ENCODE peak calls at places on chromosomes 7 and 10, in six cellular contexts. O is suprapubic skin, M is left lung, Q is PC-9, C is kidney, E is cardiac muscle cell. T is an unnamed sample. For H3K36me3, the result is how much of the 10 kb centered on the place peaks cover.

GRCh38 chr10:58414270-58415041 is 29.2 kb downstream of the TFAM start:
- DNase-seq in O (no peak), M (no peak), Q (no peak), C (no peak), E (peak), T (no peak)

GRCh38 chr7:149329787-149330334 is 67.9 kb downstream of the ZNF783 start:
- DNase-seq in O (no peak), M (no peak), Q (no peak), C (no peak), E (no peak), T (no peak)

GRCh38 chr7:132526111-132526741 is 50.0 kb downstream of the PLXNA4 start:
- DNase-seq in O (no peak), M (no peak), Q (no peak), C (no peak), E (no peak), T (no peak)

GRCh38 chr10:46992794-46993552 is 81.7 kb downstream of the PTPN20 start:
- DNase-seq in O (peak), M (no peak), Q (no peak), C (peak), E (peak), T (peak)

GRCh38 chr7:137919987-137920386 is 73.2 kb upstream of the DGKI start:
- DNase-seq in O (no peak), M (no peak), Q (no peak), C (no peak), E (no peak), T (no peak)

GRCh38 chr7:113408999-113409398 is 290.6 kb upstream of the SMIM30 start:
- DNase-seq in O (no peak), M (no peak), Q (no peak), C (no peak), E (no peak), T (no peak)

GRCh38 chr10:110410329-110411046 is 87.2 kb upstream of the DUSP5 start:
- DNase-seq in O (no peak), M (peak), Q (peak), C (peak), E (peak), T (no peak)

GRCh38 chr10:94666391-94667102 is 17.0 kb upstream of the CYP2C18 start:
- DNase-seq in O (no peak), M (no peak), Q (no peak), C (no peak), E (no peak), T (no peak)

GRCh38 chr7:909358-910329 is 33.3 kb downstream of the GET4 start:
- DNase-seq in O (no peak), M (peak), Q (no peak), C (peak), E (peak), T (peak)

GRCh38 chr10:130232361-130233360 is 96.5 kb downstream of the GLRX3 start:
- DNase-seq in O (no peak), M (no peak), Q (no peak), C (no peak), E (no peak), T (peak)

GRCh38 chr7:99380032-99380822 is 5.7 kb downstream of the ARPC1B start:
- DNase-seq in O (no peak), M (no peak), Q (no peak), C (no peak), E (peak), T (no peak)

GRCh38 chr7:68238204-68238805 is 1241.7 kb downstream of the TYW1 start:
- DNase-seq in O (no peak), M (no peak), Q (no peak), C (no peak), E (no peak), T (no peak)

GRCh38 chr7:9231683-9232082 is 798.3 kb downstream of the NXPH1 start:
- DNase-seq in O (no peak), M (no peak), Q (no peak), C (no peak), E (no peak), T (no peak)

GRCh38 chr7:131111-132094 is 61.0 kb upstream of the FAM20C start:
- DNase-seq in O (no peak), M (peak), Q (no peak), C (peak), E (peak), T (peak)

GRCh38 chr7:29853072-29853471 is 46.8 kb downstream of the WIPF3 start:
- DNase-seq in O (no peak), M (no peak), Q (no peak), C (no peak), E (no peak), T (no peak)

GRCh38 chr7:142338633-142339501 is 81.0 kb upstream of the PRSS58 start:
- DNase-seq in O (no peak), M (no peak), Q (peak), C (no peak), E (peak), T (no peak)

GRCh38 chr10:69866688-69867461 is 65.2 kb downstream of the COL13A1 start:
- DNase-seq in O (no peak), M (no peak), Q (no peak), C (peak), E (peak), T (no peak)

GRCh38 chr10:63504145-63504881 is 16.9 kb upstream of the REEP3 start:
- DNase-seq in O (no peak), M (no peak), Q (peak), C (no peak), E (no peak), T (no peak)

GRCh38 chr7:47153076-47153475 is 428.8 kb downstream of the TNS3 start:
- DNase-seq in O (no peak), M (no peak), Q (peak), C (no peak), E (peak), T (no peak)

GRCh38 chr7:109844362-109844761 is 1246.6 kb upstream of the LRRN3 start:
- DNase-seq in O (no peak), M (no peak), Q (peak), C (no peak), E (peak), T (no peak)

GRCh38 chr7:96479015-96479645 is 157.2 kb upstream of the SLC25A13 start:
- DNase-seq in O (no peak), M (no peak), Q (no peak), C (no peak), E (no peak), T (no peak)

GRCh38 chr7:158382363-158382988 is 205.1 kb downstream of the PTPRN2 start:
- DNase-seq in O (no peak), M (no peak), Q (no peak), C (no peak), E (no peak), T (peak)

GRCh38 chr10:129839285-129840195 is 124.5 kb downstream of the EBF3 start:
- DNase-seq in O (peak), M (peak), Q (no peak), C (no peak), E (no peak), T (peak)

GRCh38 chr7:94223375-94224084 is 171.2 kb upstream of the COL1A2 start:
- DNase-seq in O (no peak), M (no peak), Q (peak), C (no peak), E (peak), T (no peak)
- TF ChIP-seq CTCF in O (no peak), M (no peak), Q (no peak), C (peak), E (peak), T (peak)

GRCh38 chr10:90963331-90963730 is 42.4 kb upstream of the ANKRD1 start:
- DNase-seq in O (no peak), M (no peak), Q (no peak), C (no peak), E (no peak), T (no peak)

GRCh38 chr10:90964781-90965462 is 44.0 kb upstream of the ANKRD1 start:
- DNase-seq in O (no peak), M (no peak), Q (no peak), C (no peak), E (no peak), T (no peak)

GRCh38 chr10:90967865-90968264 is 47.0 kb upstream of the ANKRD1 start:
- DNase-seq in O (no peak), M (no peak), Q (no peak), C (no peak), E (no peak), T (no peak)

GRCh38 chr10:90966146-90966545 is 45.3 kb upstream of the ANKRD1 start:
- DNase-seq in O (no peak), M (no peak), Q (no peak), C (no peak), E (no peak), T (no peak)

DNA sequence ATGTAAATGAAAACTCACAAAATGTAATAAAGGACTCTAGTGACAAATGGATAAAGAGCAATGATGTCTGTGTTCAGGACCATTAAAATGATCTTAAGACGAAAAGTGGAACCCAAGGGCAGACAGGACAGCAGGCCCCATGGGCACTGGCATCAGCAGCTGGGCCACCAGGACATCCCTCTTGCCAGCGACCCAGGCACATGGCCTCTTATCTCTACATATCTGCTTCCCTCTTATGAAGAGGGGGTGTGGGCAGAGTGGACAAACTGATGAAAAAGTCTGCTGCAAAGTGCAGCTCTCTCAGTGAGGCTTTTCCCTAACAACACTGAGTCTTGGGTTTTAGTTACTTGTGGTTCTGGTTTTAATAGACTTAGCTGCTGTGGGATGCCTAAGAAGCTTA is 44.8 kb upstream of the ANKRD1 start:
- DNase-seq in O (no peak), M (no peak), Q (no peak), C (no peak), E (no peak), T (no peak)
- H3K36me3 ChIP-seq in O (under half), M (under half), Q (under half), C (under half), E (under half), T (under half)

DNA sequence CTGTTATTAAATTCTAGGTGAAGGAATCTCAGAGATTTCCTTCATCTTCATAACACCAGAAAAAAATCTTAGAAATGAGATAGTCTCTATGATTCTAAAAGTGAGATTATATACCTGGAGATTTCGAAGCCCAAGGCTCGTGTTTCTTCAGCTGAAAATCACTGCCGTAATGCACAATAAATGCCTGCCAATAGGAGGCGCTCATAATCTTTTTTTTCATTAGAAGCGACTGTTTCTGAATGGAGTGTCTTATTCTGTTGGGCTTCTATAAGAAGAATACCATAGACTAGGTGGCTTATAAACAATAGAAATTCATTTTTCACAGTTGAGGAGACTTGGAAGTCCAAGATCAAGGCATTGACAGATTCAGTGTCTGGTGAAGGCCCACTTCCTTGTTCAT is 294.7 kb downstream of the PRKG1 start:
- DNase-seq in O (no peak), M (no peak), Q (no peak), C (no peak), E (no peak), T (no peak)
- TF ChIP-seq CTCF in O (no peak), M (no peak), Q (no peak), C (no peak), E (peak), T (no peak)

GRCh38 chr10:78038791-78039547 is 5.3 kb downstream of the RPS24 start:
- DNase-seq in O (no peak), M (no peak), Q (no peak), C (no peak), E (no peak), T (no peak)
- H3K36me3 ChIP-seq in O (half or more), M (under half), Q (half or more), C (under half), E (half or more), T (half or more)

DNA sequence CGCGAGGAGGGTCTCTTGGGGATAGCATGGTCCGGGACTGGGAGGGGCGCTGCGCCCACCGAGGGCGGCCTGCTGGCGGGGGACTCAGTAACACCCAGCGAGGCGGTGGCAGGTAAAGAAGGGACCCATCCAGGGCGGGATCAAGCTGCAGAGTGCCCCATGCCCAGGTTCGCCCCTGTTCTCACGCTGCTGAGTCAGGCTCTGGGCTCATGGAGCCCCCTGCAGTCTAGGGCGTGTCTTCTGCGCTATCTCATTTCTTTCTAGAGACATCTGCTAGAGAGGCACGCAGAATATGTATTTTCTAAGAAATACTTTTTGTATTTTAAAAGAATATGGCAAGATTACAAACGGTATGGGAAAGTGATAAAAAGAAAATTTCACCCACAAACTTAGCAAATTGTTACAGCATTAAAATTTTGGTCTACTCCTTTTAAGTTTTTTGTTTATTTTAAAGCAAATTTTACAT is 933 bp downstream of the EPDR1 start:
- DNase-seq in O (no peak), M (no peak), Q (no peak), C (peak), E (peak), T (no peak)
- TF ChIP-seq CTCF in O (no peak), M (no peak), Q (no peak), C (no peak), E (peak), T (peak)

DNA sequence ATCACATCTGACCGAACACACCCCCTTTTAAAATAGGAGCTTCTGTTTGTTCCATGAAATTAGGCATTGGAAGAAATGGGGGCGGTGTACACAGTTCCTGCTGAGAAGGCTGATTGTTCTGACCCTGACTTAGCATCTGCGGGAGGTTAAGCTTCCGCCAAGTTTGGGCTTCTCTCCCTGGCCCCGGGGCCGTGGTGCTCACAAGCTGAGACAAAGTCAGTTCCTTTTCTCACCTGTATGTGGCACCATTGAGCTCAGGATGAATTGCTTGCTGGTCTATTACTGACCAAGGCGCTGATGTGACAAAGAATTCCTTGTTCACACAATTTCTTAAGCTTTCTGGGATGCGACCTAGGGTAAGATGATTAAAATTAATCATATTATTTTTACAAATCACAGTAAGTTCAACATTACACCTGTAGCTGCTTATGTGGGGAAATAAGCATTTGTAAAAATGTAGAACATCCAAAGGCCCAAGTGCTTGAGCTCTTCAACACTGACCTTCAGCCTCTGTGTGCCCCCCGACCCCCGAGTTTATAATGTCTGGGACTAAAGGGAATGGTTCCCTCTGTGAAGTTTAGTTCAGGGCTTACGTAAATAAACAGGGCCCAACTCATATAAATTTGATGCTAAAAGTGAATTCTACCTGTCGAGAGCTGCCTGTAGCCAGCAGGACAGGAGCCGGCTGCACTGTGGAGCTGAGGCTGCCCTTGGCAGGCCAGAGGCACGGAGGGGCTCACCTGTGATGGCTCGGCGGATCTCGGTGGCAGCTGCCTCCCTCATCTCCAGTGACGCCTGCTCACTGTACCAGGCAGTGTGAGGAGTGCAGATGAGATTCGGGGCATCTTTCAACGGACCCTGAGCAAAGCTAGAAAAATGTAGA is 50.8 kb downstream of the ZRANB1 start:
- DNase-seq in O (peak), M (peak), Q (peak), C (peak), E (peak), T (peak)
- H3K36me3 ChIP-seq in O (half or more), M (under half), Q (under half), C (under half), E (under half), T (half or more)

GRCh38 chr7:44566680-44567079 is 7.0 kb downstream of the DDX56 start:
- DNase-seq in O (no peak), M (no peak), Q (no peak), C (no peak), E (no peak), T (no peak)

GRCh38 chr7:44565097-44565794 is 8.5 kb downstream of the DDX56 start:
- DNase-seq in O (no peak), M (peak), Q (peak), C (peak), E (peak), T (peak)

GRCh38 chr7:44567884-44568283 is 5.8 kb downstream of the DDX56 start:
- DNase-seq in O (no peak), M (no peak), Q (no peak), C (no peak), E (no peak), T (no peak)

GRCh38 chr7:44564606-44565005 is 9.1 kb downstream of the DDX56 start:
- DNase-seq in O (no peak), M (no peak), Q (no peak), C (no peak), E (no peak), T (no peak)

DNA sequence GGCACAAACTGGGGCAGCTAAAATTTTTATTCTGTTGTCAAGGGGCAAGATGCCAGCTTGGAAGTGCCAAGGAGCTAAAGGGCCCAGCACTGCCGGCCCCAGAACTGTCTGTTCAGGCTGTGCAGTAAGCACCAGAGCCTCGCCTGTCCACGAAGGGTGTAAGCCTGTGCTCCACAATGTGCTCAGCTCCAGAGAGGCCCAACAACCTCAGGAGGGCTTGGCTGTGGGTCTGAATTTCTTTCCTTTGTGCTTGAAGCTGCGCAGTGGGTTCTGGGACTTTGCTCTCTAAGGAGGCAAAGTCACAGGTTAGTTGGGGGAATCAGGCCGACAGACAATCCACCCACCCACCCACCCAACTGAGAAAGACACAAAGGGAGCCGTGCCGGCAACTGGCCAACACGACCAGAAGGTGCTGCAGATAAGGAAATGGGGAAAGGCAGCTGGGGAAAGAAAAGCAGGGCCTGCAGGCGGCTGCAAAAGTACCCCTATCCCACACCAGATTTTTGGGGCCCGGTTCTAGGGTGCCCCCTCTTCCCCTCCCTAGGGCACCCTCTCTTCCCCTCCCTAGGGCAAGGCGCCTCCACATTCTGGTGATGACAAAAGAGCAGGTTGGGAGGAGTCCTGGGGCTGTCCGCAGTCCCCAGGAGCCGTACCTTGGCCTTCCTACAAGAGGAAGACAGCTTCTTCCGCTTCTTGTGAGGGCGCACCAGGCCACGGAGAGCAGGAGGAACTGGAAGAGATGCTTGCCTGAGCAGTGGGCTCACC is 7.7 kb downstream of the DDX56 start:
- DNase-seq in O (no peak), M (no peak), Q (no peak), C (no peak), E (no peak), T (no peak)
- TF ChIP-seq CTCF in O (no peak), M (peak), Q (peak), C (no peak), E (no peak), T (no peak)

GRCh38 chr10:120208488-120208887 is 248.5 kb upstream of the PLPP4 start:
- DNase-seq in O (no peak), M (no peak), Q (no peak), C (no peak), E (no peak), T (no peak)
- H3K36me3 ChIP-seq in O (under half), M (under half), Q (under half), C (under half), E (under half), T (under half)

GRCh38 chr10:103855424-103855823 is at the start of gene SH3PXD2A:
- DNase-seq in O (no peak), M (no peak), Q (peak), C (no peak), E (peak), T (peak)
- TF ChIP-seq CTCF in O (no peak), M (no peak), Q (no peak), C (peak), E (no peak), T (no peak)

T was measured in upper lobe of right lung.